ENCODE peak calls at places on chromosomes 1 and 21, in six cellular contexts. K is HFF-Myc, A is colonic mucosa, M is astrocyte, R is A549, N is tibial nerve. W is an unnamed sample.

GRCh38 chr1:30823969-30824735 is 66.6 kb upstream of the LAPTM5 start:
- DNase-seq in K (peak; percentile 97), A (peak; percentile 92), M (peak; percentile 99), R (peak; percentile 98), N (peak; percentile 93), W (peak; percentile 99)

GRCh38 chr1:96887501-96887900 is 165.9 kb downstream of the PTBP2 start:
- DNase-seq in K (no peak), A (no peak), M (no peak), R (no peak), N (no peak), W (peak; percentile 47)

GRCh38 chr1:36450919-36451305 is 661 bp upstream of the OSCP1 start:
- DNase-seq in K (no peak), A (no peak), M (no peak), R (no peak), N (no peak), W (no peak)

GRCh38 chr1:59115865-59116264 is 181.0 kb upstream of the FGGY start:
- DNase-seq in K (no peak), A (no peak), M (no peak), R (no peak), N (no peak), W (no peak)

GRCh38 chr1:54501849-54502248 is 46.2 kb upstream of the ACOT11 start:
- DNase-seq in K (no peak), A (no peak), M (no peak), R (no peak), N (no peak), W (no peak)

GRCh38 chr21:16775056-16775455 is 737.8 kb upstream of the CXADR start:
- DNase-seq in K (no peak), A (no peak), M (no peak), R (no peak), N (no peak), W (no peak)

GRCh38 chr1:231808990-231809389 is 182.4 kb downstream of the DISC1 start:
- DNase-seq in K (peak; percentile 54), A (no peak), M (peak; percentile 72), R (no peak), N (no peak), W (peak; percentile 31)

GRCh38 chr1:150363426-150364230 is at the start of gene RPRD2:
- DNase-seq in K (peak; percentile 99), A (peak; percentile 99), M (peak; percentile 97), R (peak; percentile 99), N (peak; percentile 98), W (peak; percentile 100)

GRCh38 chr1:154714638-154715037 is 106.7 kb upstream of the ADAR start:
- DNase-seq in K (no peak), A (no peak), M (peak; percentile 26), R (peak; percentile 54), N (peak; percentile 30), W (peak; percentile 42)

GRCh38 chr1:162321809-162322422 is 54.7 kb downstream of the SPATA46 start:
- DNase-seq in K (no peak), A (peak; percentile 39), M (no peak), R (no peak), N (no peak), W (no peak)

GRCh38 chr1:204723131-204723787 is 37.7 kb upstream of the LRRN2 start:
- DNase-seq in K (no peak), A (peak; percentile 31), M (peak; percentile 12), R (no peak), N (no peak), W (no peak)

GRCh38 chr21:16913010-16913409 is 599.8 kb upstream of the CXADR start:
- DNase-seq in K (no peak), A (no peak), M (no peak), R (no peak), N (no peak), W (no peak)

GRCh38 chr1:228935855-228936727 is 200.8 kb downstream of the RHOU start:
- DNase-seq in K (no peak), A (peak; percentile 65), M (no peak), R (no peak), N (peak; percentile 22), W (no peak)

GRCh38 chr1:194103516-194104246 is 917.3 kb upstream of the B3GALT2 start:
- DNase-seq in K (no peak), A (no peak), M (no peak), R (no peak), N (no peak), W (no peak)

GRCh38 chr1:87243573-87243972 is 85.1 kb upstream of the LMO4 start:
- DNase-seq in K (no peak), A (no peak), M (peak; percentile 90), R (no peak), N (no peak), W (peak; percentile 51)

GRCh38 chr1:197321821-197322220 is 53.8 kb downstream of the CRB1 start:
- DNase-seq in K (no peak), A (no peak), M (peak; percentile 60), R (no peak), N (no peak), W (no peak)

GRCh38 chr1:34973326-34973725 is 11.8 kb downstream of the TMEM35B start:
- DNase-seq in K (no peak), A (no peak), M (no peak), R (no peak), N (no peak), W (no peak)

GRCh38 chr21:34612557-34612956 is 2.4 kb downstream of the RCAN1 start:
- DNase-seq in K (no peak), A (no peak), M (no peak), R (no peak), N (no peak), W (no peak)

GRCh38 chr21:37463083-37463780 is 96.7 kb downstream of the DYRK1A start:
- DNase-seq in K (peak; percentile 21), A (no peak), M (peak; percentile 76), R (peak; percentile 17), N (no peak), W (peak; percentile 75)

GRCh38 chr21:33268392-33268735 is 2.2 kb downstream of the IL10RB start:
- DNase-seq in K (no peak), A (peak; percentile 42), M (no peak), R (no peak), N (no peak), W (no peak)

GRCh38 chr1:119116725-119117124 is 23.7 kb downstream of the WARS2 start:
- DNase-seq in K (no peak), A (peak; percentile 21), M (no peak), R (no peak), N (no peak), W (peak; percentile 57)

GRCh38 chr1:64669098-64669675 is 75.7 kb upstream of the RAVER2 start:
- DNase-seq in K (no peak), A (no peak), M (peak; percentile 68), R (no peak), N (no peak), W (no peak)

GRCh38 chr1:64659478-64659877 is 85.4 kb upstream of the RAVER2 start:
- DNase-seq in K (no peak), A (no peak), M (peak; percentile 63), R (no peak), N (no peak), W (no peak)

GRCh38 chr1:64664287-64664686 is 80.6 kb upstream of the RAVER2 start:
- DNase-seq in K (no peak), A (no peak), M (peak; percentile 6), R (no peak), N (no peak), W (no peak)

GRCh38 chr1:64663654-64664053 is 81.2 kb upstream of the RAVER2 start:
- DNase-seq in K (no peak), A (no peak), M (peak; percentile 10), R (peak; percentile 20), N (no peak), W (peak; percentile 40)
- TF ChIP-seq CTCF in K (peak; percentile 43), A (no peak), M (peak; percentile 23), R (no peak), N (no peak), W (peak; percentile 40)

GRCh38 chr1:67850151-67850551 is 16.9 kb upstream of the GNG12 start:
- DNase-seq in K (no peak), A (no peak), M (no peak), R (no peak), N (peak; percentile 23), W (peak; percentile 70)
- H3K4me3 ChIP-seq in K (no peak overlapping the region), A (no peak overlapping the region), M (no peak overlapping the region), R (no peak overlapping the region), N (no peak overlapping the region), W (no peak overlapping the region)

DNA sequence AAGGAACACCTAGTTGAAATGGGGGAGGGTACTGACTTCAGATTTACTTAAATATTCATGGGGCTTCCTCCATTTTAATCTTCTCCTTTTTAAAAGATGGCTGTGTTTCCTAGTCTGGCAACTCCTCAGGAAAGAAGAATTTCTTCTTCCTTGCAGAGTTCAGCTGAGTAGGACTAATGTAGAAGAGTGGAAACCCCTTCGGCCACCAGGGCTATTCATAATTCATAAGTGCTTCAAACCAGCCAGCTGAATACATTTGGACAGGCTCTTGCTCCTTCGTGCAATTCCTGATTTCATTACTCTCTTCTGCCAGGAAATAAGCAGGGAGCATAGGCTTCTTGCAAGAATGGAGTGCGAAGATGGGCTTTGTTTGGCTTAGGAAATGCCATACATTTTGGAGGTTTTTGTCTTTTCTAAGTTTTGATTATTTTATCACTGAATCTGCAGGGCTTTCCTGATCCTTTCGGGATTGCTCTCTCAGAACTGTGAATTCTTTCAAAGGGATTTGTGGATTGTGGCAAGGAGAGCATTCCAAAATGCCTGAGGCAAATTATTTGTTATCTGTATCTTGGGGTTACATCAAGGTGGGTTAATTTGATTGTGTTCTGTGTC is 179.5 kb upstream of the SGIP1 start:
- DNase-seq in K (no peak), A (no peak), M (peak; percentile 75), R (no peak), N (no peak), W (peak; percentile 74)
- TF ChIP-seq CTCF in K (no peak), A (no peak), M (no peak), R (no peak), N (no peak), W (peak; percentile 21)

GRCh38 chr1:1306661-1307260 is 969 bp downstream of the ACAP3 start:
- DNase-seq in K (no peak), A (peak; percentile 53), M (no peak), R (no peak), N (no peak), W (no peak)

GRCh38 chr1:1304331-1305299 is 3.1 kb downstream of the ACAP3 start:
- DNase-seq in K (peak; percentile 60), A (peak; percentile 85), M (peak; percentile 55), R (no peak), N (peak; percentile 62), W (peak; percentile 83)

GRCh38 chr1:1306070-1306660 is 1.6 kb downstream of the ACAP3 start:
- DNase-seq in K (no peak), A (no peak), M (no peak), R (no peak), N (no peak), W (no peak)

GRCh38 chr1:1303736-1304135 is 4.0 kb downstream of the ACAP3 start:
- DNase-seq in K (no peak), A (no peak), M (no peak), R (no peak), N (no peak), W (no peak)

DNA sequence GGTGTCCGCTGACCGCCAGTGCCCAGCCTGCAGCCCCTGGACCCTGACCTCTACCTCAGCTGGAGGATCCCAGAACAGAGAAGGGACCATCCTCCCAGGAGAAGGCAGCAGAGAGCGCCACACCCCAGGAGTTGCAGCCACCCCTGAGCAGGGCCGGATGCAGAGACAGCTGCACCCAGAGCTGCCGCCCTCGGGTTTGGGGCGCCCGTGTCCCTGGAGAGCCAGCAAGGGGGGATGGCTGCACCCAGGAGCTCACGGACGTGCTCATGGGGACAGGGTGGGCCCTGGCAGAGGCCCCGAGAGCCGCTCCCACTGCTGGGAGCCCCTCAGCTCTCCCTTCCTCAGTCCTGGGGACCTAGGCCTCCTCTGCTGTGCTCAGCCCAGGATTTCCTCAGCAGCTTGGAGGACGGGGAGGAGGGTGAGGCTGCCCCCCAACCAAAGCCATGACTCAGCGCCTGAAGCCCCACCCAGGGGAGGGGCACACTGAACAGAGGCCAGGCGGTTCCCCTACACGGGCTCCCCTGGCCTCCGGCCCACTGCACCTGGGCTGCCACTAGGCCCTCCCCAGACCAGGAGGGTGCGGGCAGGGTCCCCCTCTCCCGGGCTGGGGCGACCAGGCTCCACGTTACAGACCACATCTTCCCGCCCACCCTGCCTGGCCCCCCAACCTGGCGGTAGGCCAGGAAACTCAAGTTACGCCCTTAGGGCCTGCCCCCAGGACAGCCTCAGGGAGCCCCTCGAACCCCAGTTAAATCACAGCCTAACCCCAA is 2.2 kb downstream of the ACAP3 start:
- DNase-seq in K (peak; percentile 48), A (peak; percentile 92), M (peak; percentile 61), R (no peak), N (peak; percentile 64), W (peak; percentile 75)
- H3K4me3 ChIP-seq in K (peak overlapping the region; percentile 79), A (peak overlapping the region; percentile 80), M (no peak overlapping the region), R (peak overlapping the region; percentile 29), N (peak overlapping the region; percentile 20), W (peak overlapping the region; percentile 71)